ENCODE peak calls at places on chromosomes 4 and X, in seven cellular contexts. One of them, this sample, is unnamed.

GRCh38 chr4:88937081-88937480 is 119.9 kb downstream of the FAM13A start:
- DNase-seq in RWPE1: no peak
- DNase-seq in T-cell: no peak
- DNase-seq in tibial nerve: no peak
- DNase-seq in hypothalamus: no peak
- DNase-seq in mesothelial cell of epicardium: no peak
- DNase-seq in NCI-H446 treated with DMSO at 0.1 percent for 48 hours: no peak
- DNase-seq in this sample: no peak

GRCh38 chrX:40272141-40272540 is 174.4 kb upstream of the BCOR start:
- DNase-seq in RWPE1: no peak
- DNase-seq in T-cell: no peak
- DNase-seq in tibial nerve: no peak
- DNase-seq in hypothalamus: no peak
- DNase-seq in mesothelial cell of epicardium: no peak
- DNase-seq in NCI-H446 treated with DMSO at 0.1 percent for 48 hours: no peak
- DNase-seq in this sample: no peak

GRCh38 chrX:40094900-40095587 is 2.7 kb downstream of the BCOR start:
- DNase-seq in RWPE1: no peak
- DNase-seq in T-cell: no peak
- DNase-seq in tibial nerve: no peak
- DNase-seq in hypothalamus: no peak
- DNase-seq in mesothelial cell of epicardium: no peak
- DNase-seq in NCI-H446 treated with DMSO at 0.1 percent for 48 hours: no peak
- DNase-seq in this sample: no peak

GRCh38 chr4:39729557-39729956 is 31.6 kb downstream of the UBE2K start:
- DNase-seq in RWPE1: peak
- DNase-seq in T-cell: no peak
- DNase-seq in tibial nerve: no peak
- DNase-seq in hypothalamus: no peak
- DNase-seq in mesothelial cell of epicardium: no peak
- DNase-seq in NCI-H446 treated with DMSO at 0.1 percent for 48 hours: no peak
- DNase-seq in this sample: no peak

GRCh38 chr4:86508436-86508835 is 85.7 kb upstream of the PTPN13 start:
- DNase-seq in RWPE1: no peak
- DNase-seq in T-cell: no peak
- DNase-seq in tibial nerve: no peak
- DNase-seq in hypothalamus: no peak
- DNase-seq in mesothelial cell of epicardium: no peak
- DNase-seq in NCI-H446 treated with DMSO at 0.1 percent for 48 hours: no peak
- DNase-seq in this sample: peak

GRCh38 chrX:69100478-69100877 is 64.8 kb downstream of the PJA1 start:
- DNase-seq in RWPE1: no peak
- DNase-seq in T-cell: no peak
- DNase-seq in tibial nerve: no peak
- DNase-seq in hypothalamus: no peak
- DNase-seq in mesothelial cell of epicardium: no peak
- DNase-seq in NCI-H446 treated with DMSO at 0.1 percent for 48 hours: no peak
- DNase-seq in this sample: no peak

GRCh38 chr4:84499065-84499982 is at the start of gene NKX6-1:
- DNase-seq in RWPE1: peak
- DNase-seq in T-cell: no peak
- DNase-seq in tibial nerve: peak
- DNase-seq in hypothalamus: peak
- DNase-seq in mesothelial cell of epicardium: peak
- DNase-seq in NCI-H446 treated with DMSO at 0.1 percent for 48 hours: peak
- DNase-seq in this sample: no peak

GRCh38 chr4:143558823-143559756 is 45.6 kb downstream of the SMARCA5 start:
- DNase-seq in RWPE1: peak
- DNase-seq in T-cell: peak
- DNase-seq in tibial nerve: peak
- DNase-seq in hypothalamus: peak
- DNase-seq in mesothelial cell of epicardium: no peak
- DNase-seq in NCI-H446 treated with DMSO at 0.1 percent for 48 hours: peak
- DNase-seq in this sample: peak

GRCh38 chr4:113153529-113154101 is 104.2 kb downstream of the ANK2 start:
- DNase-seq in RWPE1: no peak
- DNase-seq in T-cell: no peak
- DNase-seq in tibial nerve: no peak
- DNase-seq in hypothalamus: no peak
- DNase-seq in mesothelial cell of epicardium: no peak
- DNase-seq in NCI-H446 treated with DMSO at 0.1 percent for 48 hours: no peak
- DNase-seq in this sample: no peak

GRCh38 chr4:169399976-169400767 is 129.4 kb upstream of the SH3RF1 start:
- DNase-seq in RWPE1: peak
- DNase-seq in T-cell: no peak
- DNase-seq in tibial nerve: no peak
- DNase-seq in hypothalamus: no peak
- DNase-seq in mesothelial cell of epicardium: no peak
- DNase-seq in NCI-H446 treated with DMSO at 0.1 percent for 48 hours: no peak
- DNase-seq in this sample: no peak

GRCh38 chrX:100353326-100353725 is 56.7 kb downstream of the PCDH19 start:
- DNase-seq in RWPE1: no peak
- DNase-seq in T-cell: no peak
- DNase-seq in tibial nerve: no peak
- DNase-seq in hypothalamus: no peak
- DNase-seq in mesothelial cell of epicardium: no peak
- DNase-seq in NCI-H446 treated with DMSO at 0.1 percent for 48 hours: no peak
- DNase-seq in this sample: no peak

GRCh38 chrX:136733613-136734012 is 47.1 kb downstream of the ARHGEF6 start:
- DNase-seq in RWPE1: no peak
- DNase-seq in T-cell: no peak
- DNase-seq in tibial nerve: no peak
- DNase-seq in hypothalamus: no peak
- DNase-seq in mesothelial cell of epicardium: no peak
- DNase-seq in NCI-H446 treated with DMSO at 0.1 percent for 48 hours: no peak
- DNase-seq in this sample: no peak

GRCh38 chr4:174423257-174423944 is 98.9 kb downstream of the HPGD start:
- DNase-seq in RWPE1: peak
- DNase-seq in T-cell: no peak
- DNase-seq in tibial nerve: peak
- DNase-seq in hypothalamus: no peak
- DNase-seq in mesothelial cell of epicardium: no peak
- DNase-seq in NCI-H446 treated with DMSO at 0.1 percent for 48 hours: no peak
- DNase-seq in this sample: peak

GRCh38 chrX:6599230-6599629 is 64.3 kb upstream of the VCX3A start:
- DNase-seq in RWPE1: no peak
- DNase-seq in T-cell: no peak
- DNase-seq in tibial nerve: no peak
- DNase-seq in hypothalamus: no peak
- DNase-seq in mesothelial cell of epicardium: no peak
- DNase-seq in NCI-H446 treated with DMSO at 0.1 percent for 48 hours: no peak
- DNase-seq in this sample: no peak

GRCh38 chr4:93834371-93835066 is 6.0 kb downstream of the ATOH1 start:
- DNase-seq in RWPE1: no peak
- DNase-seq in T-cell: no peak
- DNase-seq in tibial nerve: no peak
- DNase-seq in hypothalamus: no peak
- DNase-seq in mesothelial cell of epicardium: no peak
- DNase-seq in NCI-H446 treated with DMSO at 0.1 percent for 48 hours: no peak
- DNase-seq in this sample: no peak

GRCh38 chrX:21972721-21973120 is 32.2 kb downstream of the SMS start:
- DNase-seq in RWPE1: no peak
- DNase-seq in T-cell: peak
- DNase-seq in tibial nerve: no peak
- DNase-seq in hypothalamus: no peak
- DNase-seq in mesothelial cell of epicardium: no peak
- DNase-seq in NCI-H446 treated with DMSO at 0.1 percent for 48 hours: no peak
- DNase-seq in this sample: peak

GRCh38 chr4:181601118-181601517 is 642.1 kb upstream of the TENM3 start:
- DNase-seq in RWPE1: no peak
- DNase-seq in T-cell: no peak
- DNase-seq in tibial nerve: no peak
- DNase-seq in hypothalamus: no peak
- DNase-seq in mesothelial cell of epicardium: no peak
- DNase-seq in NCI-H446 treated with DMSO at 0.1 percent for 48 hours: no peak
- DNase-seq in this sample: no peak

GRCh38 chr4:171517883-171518282 is 295.3 kb upstream of the GALNTL6 start:
- DNase-seq in RWPE1: no peak
- DNase-seq in T-cell: no peak
- DNase-seq in tibial nerve: no peak
- DNase-seq in hypothalamus: no peak
- DNase-seq in mesothelial cell of epicardium: no peak
- DNase-seq in NCI-H446 treated with DMSO at 0.1 percent for 48 hours: no peak
- DNase-seq in this sample: no peak

GRCh38 chr4:62431513-62431912 is 1231.4 kb downstream of the ADGRL3 start:
- DNase-seq in RWPE1: peak
- DNase-seq in T-cell: no peak
- DNase-seq in tibial nerve: no peak
- DNase-seq in hypothalamus: no peak
- DNase-seq in mesothelial cell of epicardium: no peak
- DNase-seq in NCI-H446 treated with DMSO at 0.1 percent for 48 hours: no peak
- DNase-seq in this sample: no peak

GRCh38 chr4:2660596-2661211 is 95.4 kb downstream of the TNIP2 start:
- DNase-seq in RWPE1: no peak
- DNase-seq in T-cell: no peak
- DNase-seq in tibial nerve: no peak
- DNase-seq in hypothalamus: no peak
- DNase-seq in mesothelial cell of epicardium: no peak
- DNase-seq in NCI-H446 treated with DMSO at 0.1 percent for 48 hours: no peak
- DNase-seq in this sample: no peak

GRCh38 chr4:173025131-173025530 is 143.5 kb upstream of the GALNT7 start:
- DNase-seq in RWPE1: peak
- DNase-seq in T-cell: no peak
- DNase-seq in tibial nerve: peak
- DNase-seq in hypothalamus: no peak
- DNase-seq in mesothelial cell of epicardium: no peak
- DNase-seq in NCI-H446 treated with DMSO at 0.1 percent for 48 hours: peak
- DNase-seq in this sample: peak

GRCh38 chrX:150334100-150334499 is 29.0 kb upstream of the MAMLD1 start:
- DNase-seq in RWPE1: no peak
- DNase-seq in T-cell: no peak
- DNase-seq in tibial nerve: no peak
- DNase-seq in hypothalamus: no peak
- DNase-seq in mesothelial cell of epicardium: no peak
- DNase-seq in NCI-H446 treated with DMSO at 0.1 percent for 48 hours: no peak
- DNase-seq in this sample: no peak

GRCh38 chrX:118353081-118353850 is 7.4 kb downstream of the WDR44 start:
- DNase-seq in RWPE1: peak
- DNase-seq in T-cell: no peak
- DNase-seq in tibial nerve: no peak
- DNase-seq in hypothalamus: no peak
- DNase-seq in mesothelial cell of epicardium: no peak
- DNase-seq in NCI-H446 treated with DMSO at 0.1 percent for 48 hours: no peak
- DNase-seq in this sample: no peak

GRCh38 chrX:107429090-107429489 is 20.4 kb upstream of the FRMPD3 start:
- DNase-seq in RWPE1: no peak
- DNase-seq in T-cell: no peak
- DNase-seq in tibial nerve: no peak
- DNase-seq in hypothalamus: no peak
- DNase-seq in mesothelial cell of epicardium: no peak
- DNase-seq in NCI-H446 treated with DMSO at 0.1 percent for 48 hours: no peak
- DNase-seq in this sample: no peak

GRCh38 chr4:47386592-47387235 is 76.8 kb downstream of the COMMD8 start:
- DNase-seq in RWPE1: no peak
- DNase-seq in T-cell: no peak
- DNase-seq in tibial nerve: no peak
- DNase-seq in hypothalamus: no peak
- DNase-seq in mesothelial cell of epicardium: no peak
- DNase-seq in NCI-H446 treated with DMSO at 0.1 percent for 48 hours: no peak
- DNase-seq in this sample: no peak

GRCh38 chrX:120428309-120428708 is 40.8 kb downstream of the LAMP2 start:
- DNase-seq in RWPE1: no peak
- DNase-seq in T-cell: no peak
- DNase-seq in tibial nerve: no peak
- DNase-seq in hypothalamus: no peak
- DNase-seq in mesothelial cell of epicardium: no peak
- DNase-seq in NCI-H446 treated with DMSO at 0.1 percent for 48 hours: no peak
- DNase-seq in this sample: peak

GRCh38 chr4:2281575-2282343 is 19.9 kb upstream of the MXD4 start:
- DNase-seq in RWPE1: no peak
- DNase-seq in T-cell: peak
- DNase-seq in tibial nerve: no peak
- DNase-seq in hypothalamus: no peak
- DNase-seq in mesothelial cell of epicardium: no peak
- DNase-seq in NCI-H446 treated with DMSO at 0.1 percent for 48 hours: no peak
- DNase-seq in this sample: peak

GRCh38 chr4:78766650-78767049 is 9.5 kb upstream of the BMP2K start:
- DNase-seq in RWPE1: no peak
- DNase-seq in T-cell: no peak
- DNase-seq in tibial nerve: no peak
- DNase-seq in hypothalamus: no peak
- DNase-seq in mesothelial cell of epicardium: no peak
- DNase-seq in NCI-H446 treated with DMSO at 0.1 percent for 48 hours: no peak
- DNase-seq in this sample: no peak

GRCh38 chr4:141884070-141884469 is 247.7 kb downstream of the IL15 start:
- DNase-seq in RWPE1: no peak
- DNase-seq in T-cell: no peak
- DNase-seq in tibial nerve: no peak
- DNase-seq in hypothalamus: no peak
- DNase-seq in mesothelial cell of epicardium: no peak
- DNase-seq in NCI-H446 treated with DMSO at 0.1 percent for 48 hours: no peak
- DNase-seq in this sample: no peak

GRCh38 chr4:41538017-41538733 is at the start of gene LIMCH1:
- DNase-seq in RWPE1: no peak
- DNase-seq in T-cell: no peak
- DNase-seq in tibial nerve: peak
- DNase-seq in hypothalamus: no peak
- DNase-seq in mesothelial cell of epicardium: no peak
- DNase-seq in NCI-H446 treated with DMSO at 0.1 percent for 48 hours: no peak
- DNase-seq in this sample: no peak

GRCh38 chr4:7584760-7585159 is 150.0 kb upstream of the PSAPL1 start:
- DNase-seq in RWPE1: no peak
- DNase-seq in T-cell: no peak
- DNase-seq in tibial nerve: no peak
- DNase-seq in hypothalamus: no peak
- DNase-seq in mesothelial cell of epicardium: no peak
- DNase-seq in NCI-H446 treated with DMSO at 0.1 percent for 48 hours: no peak
- DNase-seq in this sample: no peak

GRCh38 chr4:167114416-167114971 is 119.8 kb downstream of the SPOCK3 start:
- DNase-seq in RWPE1: no peak
- DNase-seq in T-cell: no peak
- DNase-seq in tibial nerve: no peak
- DNase-seq in hypothalamus: no peak
- DNase-seq in mesothelial cell of epicardium: no peak
- DNase-seq in NCI-H446 treated with DMSO at 0.1 percent for 48 hours: peak
- DNase-seq in this sample: no peak

GRCh38 chr4:101835121-101835904 is 44.8 kb downstream of the BANK1 start:
- DNase-seq in RWPE1: peak
- DNase-seq in T-cell: no peak
- DNase-seq in tibial nerve: peak
- DNase-seq in hypothalamus: no peak
- DNase-seq in mesothelial cell of epicardium: no peak
- DNase-seq in NCI-H446 treated with DMSO at 0.1 percent for 48 hours: peak
- DNase-seq in this sample: no peak